ENCODE peak calls at places on chromosomes 16 and 17, in four cellular contexts. T is GM12878, S is SK-N-SH, I is H1. W is an unnamed sample.

GRCh38 chr16:14186007-14186953 is 115.2 kb downstream of the MRTFB start:
- DNase-seq in T (no peak), S (peak; percentile 59), I (peak; percentile 63), W (no peak)

GRCh38 chr17:12731839-12732238 is 57.5 kb upstream of the ARHGAP44 start:
- DNase-seq in T (no peak), S (no peak), I (no peak), W (no peak)

GRCh38 chr16:31129568-31130335 is 5.8 kb downstream of the PRSS8 start:
- DNase-seq in T (no peak), S (no peak), I (no peak), W (no peak)

GRCh38 chr17:15920758-15921239 is 24.1 kb upstream of the ADORA2B start:
- DNase-seq in T (no peak), S (no peak), I (no peak), W (peak; percentile 35)

GRCh38 chr17:40416671-40417070 is 1.0 kb downstream of the TOP2A start:
- DNase-seq in T (no peak), S (no peak), I (no peak), W (no peak)

GRCh38 chr16:10126686-10127085 is 55.5 kb downstream of the GRIN2A start:
- DNase-seq in T (no peak), S (no peak), I (no peak), W (no peak)

GRCh38 chr17:19417611-19418010 is 6.6 kb downstream of the RNF112 start:
- DNase-seq in T (no peak), S (no peak), I (no peak), W (no peak)

GRCh38 chr17:64448665-64449512 is at the start of gene MILR1:
- DNase-seq in T (peak; percentile 77), S (no peak), I (no peak), W (peak; percentile 74)

GRCh38 chr17:42342242-42343008 is 45.8 kb downstream of the STAT3 start:
- DNase-seq in T (no peak), S (no peak), I (no peak), W (peak; percentile 38)

GRCh38 chr16:50261707-50262235 is 4.6 kb upstream of the ADCY7 start:
- DNase-seq in T (no peak), S (no peak), I (no peak), W (no peak)

GRCh38 chr17:61462734-61463067 is 10.5 kb downstream of the TBX4 start:
- DNase-seq in T (no peak), S (no peak), I (no peak), W (no peak)

GRCh38 chr17:33990943-33991706 is 264.0 kb upstream of the CCL2 start:
- DNase-seq in T (no peak), S (no peak), I (no peak), W (peak; percentile 23)

GRCh38 chr17:43309505-43310329 is 75.9 kb upstream of the RNU2-1 start:
- DNase-seq in T (no peak), S (no peak), I (peak; percentile 46), W (no peak)

GRCh38 chr17:34222732-34223486 is 32.2 kb upstream of the CCL2 start:
- DNase-seq in T (no peak), S (no peak), I (no peak), W (no peak)

GRCh38 chr17:49915260-49915659 is 53.7 kb upstream of the DLX4 start:
- DNase-seq in T (no peak), S (no peak), I (no peak), W (no peak)

GRCh38 chr17:39152134-39152884 is 872 bp upstream of the PLXDC1 start:
- DNase-seq in T (no peak), S (peak; percentile 52), I (peak; percentile 62), W (no peak)

GRCh38 chr17:2030779-2031163 is 818 bp downstream of the DPH1 start:
- DNase-seq in T (no peak), S (no peak), I (no peak), W (no peak)

GRCh38 chr17:36937961-36938565 is 788 bp downstream of the LHX1 start:
- DNase-seq in T (no peak), S (peak; percentile 69), I (peak; percentile 76), W (peak; percentile 45)

GRCh38 chr16:50273888-50274770 is 7.8 kb downstream of the ADCY7 start:
- DNase-seq in T (peak; percentile 64), S (no peak), I (no peak), W (peak; percentile 54)

GRCh38 chr17:489758-490329 is 137.2 kb upstream of the RPH3AL start:
- DNase-seq in T (no peak), S (peak; percentile 67), I (peak; percentile 72), W (no peak)

GRCh38 chr16:8874388-8874787 is 5.6 kb upstream of the CARHSP1 start:
- DNase-seq in T (no peak), S (no peak), I (no peak), W (no peak)

GRCh38 chr16:85996843-85997242 is 97.9 kb downstream of the IRF8 start:
- DNase-seq in T (no peak), S (no peak), I (no peak), W (no peak)

GRCh38 chr17:28133562-28133970 is 91.1 kb downstream of the NLK start:
- DNase-seq in T (no peak), S (no peak), I (no peak), W (no peak)

GRCh38 chr16:50354082-50354481 is 14.7 kb downstream of the BRD7 start:
- DNase-seq in T (no peak), S (no peak), I (no peak), W (no peak)

GRCh38 chr17:56699186-56699895 is 105.8 kb downstream of the NOG start:
- DNase-seq in T (no peak), S (peak; percentile 38), I (peak; percentile 61), W (no peak)

DNA sequence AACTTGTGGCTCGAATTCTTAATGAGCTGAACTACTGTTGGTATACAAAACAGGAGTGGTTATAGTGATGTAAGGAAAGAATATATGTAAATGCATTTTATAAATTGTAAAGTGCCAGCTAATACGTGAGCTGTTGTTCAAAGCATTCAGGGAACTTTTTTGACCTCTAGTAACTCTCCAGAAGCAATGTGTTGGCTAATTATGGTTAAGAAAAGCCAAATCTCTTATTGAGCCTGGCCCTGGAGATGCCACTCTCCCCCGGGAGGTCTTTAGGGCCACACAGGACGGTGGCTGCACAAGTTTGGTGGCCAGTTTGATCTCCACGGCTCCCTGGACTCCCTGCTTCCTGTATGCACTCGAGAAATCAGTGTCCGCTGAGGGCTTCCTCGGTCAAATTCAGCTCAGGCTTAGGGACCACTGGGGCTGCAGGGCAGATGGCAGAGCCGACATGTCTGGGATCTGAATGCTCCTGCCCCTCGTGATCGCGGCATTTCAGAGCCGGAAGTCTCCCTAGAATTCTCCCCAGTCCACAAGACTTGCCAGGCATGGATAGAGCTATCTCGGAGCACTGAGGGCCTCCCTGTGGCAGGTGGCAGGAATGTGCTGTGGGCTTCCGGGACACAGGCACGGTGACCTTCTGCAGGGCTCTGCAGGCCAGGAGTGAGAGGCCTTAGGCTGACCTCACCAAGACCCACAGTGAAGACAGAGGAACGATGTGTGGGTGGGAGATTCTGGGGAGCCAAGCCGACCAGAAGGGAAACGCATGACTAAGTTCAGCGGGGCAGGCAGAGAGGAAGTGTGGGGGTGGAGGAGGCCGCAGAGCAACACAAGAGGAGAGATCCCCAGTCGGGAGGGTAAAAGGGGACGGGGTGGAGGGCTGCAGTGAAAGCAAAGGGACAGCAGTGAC is 18.6 kb upstream of the PITPNM3 start:
- DNase-seq in T (peak; percentile 40), S (no peak), I (peak; percentile 52), W (peak; percentile 60)
- TF ChIP-seq NRF1 in T (no peak), S (no peak), I (no peak), W (no peak)

GRCh38 chr16:28289939-28290862 is 2.1 kb upstream of the SBK1 start:
- DNase-seq in T (no peak), S (no peak), I (no peak), W (no peak)

GRCh38 chr16:28292731-28293588 is 635 bp downstream of the SBK1 start:
- DNase-seq in T (no peak), S (peak; percentile 74), I (peak; percentile 88), W (no peak)

GRCh38 chr16:28294201-28294600 is 1.9 kb downstream of the SBK1 start:
- DNase-seq in T (no peak), S (no peak), I (no peak), W (no peak)

GRCh38 chr16:28293589-28293935 is 1.2 kb downstream of the SBK1 start:
- DNase-seq in T (no peak), S (no peak), I (no peak), W (no peak)

DNA sequence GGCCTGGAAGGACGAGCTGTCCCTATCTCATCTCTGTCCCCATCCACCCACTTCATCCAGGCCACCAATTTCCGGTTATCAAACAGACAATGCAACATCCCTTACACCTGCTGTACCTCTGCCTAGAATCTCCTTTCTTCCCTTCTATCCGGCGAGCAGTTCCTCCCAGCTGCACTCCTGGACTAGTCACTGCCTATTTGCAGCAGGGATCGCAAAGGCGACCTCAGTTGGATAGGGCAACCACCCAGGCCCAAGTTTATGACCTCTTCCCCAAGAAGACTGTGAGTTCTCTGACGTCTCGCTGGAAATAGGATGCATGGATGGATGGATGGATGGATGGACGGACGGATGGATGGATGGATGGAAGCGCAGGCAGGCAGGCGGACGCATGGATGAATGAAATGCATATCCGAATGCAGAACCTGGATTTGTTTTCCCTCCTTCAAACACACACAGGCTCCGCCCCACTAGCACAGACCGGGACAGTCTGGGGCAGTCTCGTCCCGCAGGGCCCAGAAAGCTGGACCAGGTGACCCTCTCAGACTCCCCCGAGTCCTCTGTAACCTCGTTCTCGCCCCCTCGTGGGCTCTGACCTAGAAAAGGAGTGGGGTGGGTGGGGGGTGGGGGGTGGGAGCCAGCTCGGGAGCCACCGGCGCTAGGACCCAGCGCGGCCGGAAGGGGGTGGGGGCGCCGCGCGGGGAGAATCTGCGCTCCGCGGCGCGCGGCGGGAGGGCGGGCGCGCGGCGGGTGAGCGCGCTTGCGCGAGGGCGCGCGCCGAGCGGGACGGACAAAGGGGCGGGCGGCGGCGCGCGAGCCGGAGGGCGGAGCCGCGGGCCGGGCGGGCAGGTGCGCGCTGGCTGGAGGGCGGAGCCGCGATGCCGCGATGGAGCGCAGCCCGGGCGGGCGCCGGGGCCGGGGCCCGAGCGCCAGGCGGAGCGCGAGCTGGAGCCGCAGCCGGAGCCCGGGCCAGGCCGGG is at the start of gene SBK1:
- DNase-seq in T (peak; percentile 19), S (peak; percentile 98), I (peak; percentile 83), W (peak; percentile 98)
- TF ChIP-seq NRF1 in T (peak; percentile 25), S (peak; percentile 57), I (no peak), W (no peak)

DNA sequence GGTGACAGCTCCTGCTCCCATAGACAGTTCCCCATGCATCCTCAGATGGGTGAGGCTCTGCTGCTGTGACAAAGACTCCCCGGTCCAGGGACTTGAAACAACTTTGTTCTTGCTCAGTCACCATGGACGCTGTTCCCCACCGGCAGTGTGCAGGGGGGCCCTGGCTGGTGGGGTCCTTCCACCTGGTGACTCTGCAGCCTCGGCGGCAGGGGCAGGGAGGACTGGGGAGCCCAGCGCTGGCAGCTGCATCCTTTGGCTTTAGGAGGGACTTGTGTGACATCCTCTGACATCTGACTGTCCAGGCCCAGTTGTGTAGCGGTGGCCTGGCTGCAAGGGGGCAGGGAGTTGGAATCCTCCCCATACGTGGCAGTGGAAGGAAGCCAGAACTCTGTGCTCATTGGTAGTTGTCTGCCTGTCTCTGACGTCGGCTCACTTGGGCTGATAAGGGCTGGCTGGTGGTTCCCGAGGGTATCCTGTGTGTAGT is 107.3 kb downstream of the CMIP start:
- DNase-seq in T (no peak), S (peak; percentile 80), I (no peak), W (peak; percentile 35)
- TF ChIP-seq NRF1 in T (no peak), S (no peak), I (no peak), W (no peak)

GRCh38 chr16:71467810-71468209 is 5.8 kb upstream of the ZNF23 start:
- DNase-seq in T (no peak), S (no peak), I (no peak), W (peak; percentile 67)
- TF ChIP-seq NRF1 in T (no peak), S (no peak), I (no peak), W (no peak)

W was measured in K562.